ENCODE peak calls at places on chromosomes 11 and 22, in nine cellular contexts. C, X, T, Z, V, M, L, I and A are unnamed samples.

GRCh38 chr11:3880724-3881123 is 25.3 kb downstream of the STIM1 start:
- DNase-seq in C (no peak), X (no peak), T (no peak), Z (no peak), V (no peak), M (peak; percentile 67), L (no peak), I (no peak), A (no peak)

GRCh38 chr11:86513746-86514373 is 139.2 kb downstream of the CCDC81 start:
- DNase-seq in C (no peak), X (no peak), T (no peak), Z (no peak), V (no peak), M (no peak), L (no peak), I (no peak), A (no peak)

GRCh38 chr11:86244063-86244521 is 461 bp upstream of the EED start:
- DNase-seq in C (peak; percentile 95), X (peak; percentile 91), T (peak; percentile 83), Z (no peak), V (peak; percentile 93), M (no peak), L (peak; percentile 82), I (peak; percentile 80), A (peak; percentile 90)

GRCh38 chr11:63592975-63593395 is 21.2 kb downstream of the PLAAT3 start:
- DNase-seq in C (no peak), X (peak; percentile 18), T (peak; percentile 18), Z (peak; percentile 45), V (no peak), M (no peak), L (no peak), I (no peak), A (no peak)

GRCh38 chr11:10537587-10537986 is 3.4 kb downstream of the RNF141 start:
- DNase-seq in C (no peak), X (no peak), T (no peak), Z (no peak), V (no peak), M (no peak), L (no peak), I (no peak), A (no peak)

GRCh38 chr11:129643031-129643721 is 172.5 kb upstream of the TMEM45B start:
- DNase-seq in C (no peak), X (no peak), T (peak; percentile 37), Z (no peak), V (no peak), M (no peak), L (no peak), I (peak; percentile 93), A (no peak)

GRCh38 chr11:36091256-36091811 is 147.5 kb downstream of the LDLRAD3 start:
- DNase-seq in C (no peak), X (no peak), T (no peak), Z (no peak), V (no peak), M (peak; percentile 35), L (peak; percentile 47), I (no peak), A (no peak)

GRCh38 chr11:84384637-84385227 is 1098.6 kb upstream of the CCDC90B start:
- DNase-seq in C (no peak), X (peak; percentile 18), T (peak; percentile 18), Z (no peak), V (no peak), M (peak; percentile 44), L (no peak), I (peak; percentile 14), A (peak; percentile 57)

GRCh38 chr11:122439911-122440782 is 215.4 kb upstream of the UBASH3B start:
- DNase-seq in C (no peak), X (no peak), T (no peak), Z (no peak), V (peak; percentile 58), M (peak; percentile 10), L (peak; percentile 21), I (no peak), A (no peak)

GRCh38 chr11:120977470-120977869 is 46.4 kb upstream of the TBCEL start:
- DNase-seq in C (no peak), X (no peak), T (no peak), Z (no peak), V (no peak), M (no peak), L (no peak), I (no peak), A (no peak)

GRCh38 chr22:19708323-19709011 is 5.8 kb upstream of the SEPTIN5 start:
- DNase-seq in C (peak; percentile 75), X (no peak), T (no peak), Z (no peak), V (peak; percentile 52), M (no peak), L (no peak), I (no peak), A (no peak)

GRCh38 chr11:64451856-64452255 is 92.9 kb downstream of the RPS6KA4 start:
- DNase-seq in C (peak; percentile 47), X (no peak), T (no peak), Z (no peak), V (no peak), M (no peak), L (no peak), I (no peak), A (no peak)

GRCh38 chr11:115616941-115617340 is 112.7 kb upstream of the CADM1 start:
- DNase-seq in C (no peak), X (no peak), T (no peak), Z (no peak), V (no peak), M (no peak), L (no peak), I (no peak), A (no peak)

GRCh38 chr11:1481483-1481825 is 5.1 kb downstream of the MOB2 start:
- DNase-seq in C (no peak), X (no peak), T (no peak), Z (no peak), V (peak; percentile 25), M (no peak), L (no peak), I (no peak), A (no peak)

GRCh38 chr11:1484061-1484671 is 2.4 kb downstream of the MOB2 start:
- DNase-seq in C (peak; percentile 52), X (no peak), T (no peak), Z (no peak), V (peak; percentile 49), M (no peak), L (no peak), I (no peak), A (no peak)

GRCh38 chr11:1481861-1482441 is 4.6 kb downstream of the MOB2 start:
- DNase-seq in C (peak; percentile 61), X (no peak), T (no peak), Z (no peak), V (peak; percentile 48), M (no peak), L (no peak), I (no peak), A (no peak)

GRCh38 chr11:1483445-1483961 is 3.1 kb downstream of the MOB2 start:
- DNase-seq in C (peak; percentile 49), X (no peak), T (no peak), Z (no peak), V (peak; percentile 40), M (no peak), L (no peak), I (no peak), A (no peak)

DNA sequence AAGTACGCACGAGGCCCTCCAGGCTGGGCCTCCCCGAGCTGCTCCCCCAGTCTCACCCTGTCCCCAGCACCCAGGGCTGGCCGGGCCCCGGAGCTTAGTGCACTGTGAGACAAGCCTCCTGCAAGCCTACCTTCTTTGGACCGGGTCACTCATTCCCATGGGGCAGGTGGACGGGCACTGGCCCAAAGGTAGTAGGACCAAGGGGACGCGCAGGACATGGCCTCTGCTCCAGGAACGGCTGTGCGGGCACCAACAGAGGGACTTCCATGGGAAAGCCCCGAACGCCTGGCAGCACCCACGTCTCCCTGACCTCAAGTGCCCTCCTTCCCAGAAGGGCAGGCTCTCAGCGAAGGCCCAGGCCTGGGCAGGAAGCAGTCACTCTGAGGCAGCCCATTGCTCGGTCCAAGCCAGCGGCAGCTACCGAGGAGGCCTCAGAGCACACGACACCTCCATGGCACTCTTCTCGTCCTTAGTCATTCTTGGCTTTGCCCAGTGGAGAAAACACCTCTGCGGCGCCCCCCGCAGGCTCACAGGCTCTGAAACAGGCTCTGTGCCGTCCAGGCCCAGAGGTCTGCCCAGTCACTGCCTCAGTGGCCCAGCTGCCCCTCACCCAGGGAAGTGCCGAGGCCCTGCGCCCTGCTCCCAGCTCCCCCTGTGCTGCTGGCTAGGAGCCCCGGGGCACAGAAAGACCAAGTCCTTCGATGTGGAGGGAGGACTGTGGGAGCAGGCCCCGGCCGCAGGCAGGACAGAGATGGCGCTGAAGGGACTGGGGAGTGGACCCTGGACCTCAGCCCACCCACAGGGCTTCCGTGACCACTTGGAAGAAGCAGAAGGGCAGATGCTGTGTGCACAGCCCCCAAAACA is 3.8 kb downstream of the MOB2 start:
- DNase-seq in C (peak; percentile 76), X (no peak), T (no peak), Z (no peak), V (peak; percentile 60), M (no peak), L (no peak), I (no peak), A (peak; percentile 44)
- TF ChIP-seq POLR2AphosphoS5 in C (peak; percentile 66), X (no peak), T (no peak), Z (peak; percentile 12), V (no peak), M (no peak), L (no peak), I (no peak), A (no peak)

GRCh38 chr11:8698917-8699441 is 16.4 kb downstream of the RPL27A start:
- DNase-seq in C (no peak), X (no peak), T (peak; percentile 59), Z (no peak), V (peak; percentile 20), M (no peak), L (no peak), I (no peak), A (no peak)
- H3K4me3 ChIP-seq in C (no peak overlapping the region), X (no peak overlapping the region), T (no peak overlapping the region), Z (no peak overlapping the region), V (no peak overlapping the region), M (no peak overlapping the region), L (no peak overlapping the region), I (no peak overlapping the region), A (no peak overlapping the region)

GRCh38 chr22:21677606-21678443 is 12.0 kb downstream of the PPIL2 start:
- DNase-seq in C (no peak), X (no peak), T (no peak), Z (no peak), V (no peak), M (no peak), L (no peak), I (no peak), A (no peak)
- TF ChIP-seq POLR2AphosphoS5 in C (peak; percentile 9), X (no peak), T (no peak), Z (no peak), V (no peak), M (no peak), L (no peak), I (no peak), A (no peak)

GRCh38 chr11:72583616-72584292 is 90.5 kb downstream of the PDE2A start:
- DNase-seq in C (no peak), X (no peak), T (no peak), Z (no peak), V (peak; percentile 29), M (no peak), L (no peak), I (no peak), A (no peak)
- H3K4me3 ChIP-seq in C (peak overlapping the region; percentile 31), X (no peak overlapping the region), T (no peak overlapping the region), Z (peak overlapping the region; percentile 15), V (peak overlapping the region; percentile 10), M (no peak overlapping the region), L (no peak overlapping the region), I (no peak overlapping the region), A (peak overlapping the region; percentile 25)

GRCh38 chr11:67657300-67657699 is 6.8 kb upstream of the ACY3 start:
- DNase-seq in C (no peak), X (no peak), T (no peak), Z (no peak), V (no peak), M (no peak), L (no peak), I (no peak), A (no peak)
- TF ChIP-seq POLR2AphosphoS5 in C (no peak), X (no peak), T (no peak), Z (no peak), V (no peak), M (no peak), L (no peak), I (no peak), A (no peak)